ENCODE peak calls at places on chromosomes 5 and 9, in eight cellular contexts. B, Q, P, W, Y, M, O and K are unnamed samples.

GRCh38 chr9:124284940-124285441 is 27.2 kb downstream of the NEK6 start:
- DNase-seq in W (no peak), B (no peak), Y (peak; percentile 40), O (peak; percentile 70), Q (no peak), M (no peak), P (peak; percentile 64), K (no peak)

GRCh38 chr9:28363180-28363579 is 789.9 kb upstream of the C9orf72 start:
- DNase-seq in M (no peak), Q (no peak), W (no peak), O (no peak), P (no peak), B (no peak), Y (no peak), K (no peak)

GRCh38 chr5:162593881-162594280 is 526.3 kb downstream of the GABRG2 start:
- DNase-seq in W (no peak), M (no peak), B (peak; percentile 1), Y (no peak), O (no peak), P (no peak), Q (no peak), K (no peak)

GRCh38 chr9:80874276-80874675 is 815.1 kb downstream of the TLE1 start:
- DNase-seq in O (peak; percentile 47), B (peak; percentile 71), Q (no peak), M (no peak), Y (peak; percentile 29), P (peak; percentile 31), W (no peak), K (no peak)

GRCh38 chr5:7886849-7887460 is 18.0 kb downstream of the MTRR start:
- DNase-seq in O (peak; percentile 76), B (peak; percentile 53), M (no peak), P (peak; percentile 69), Q (no peak), Y (no peak), W (no peak), K (no peak)

GRCh38 chr5:33997331-33997983 is 10.4 kb downstream of the AMACR start:
- DNase-seq in O (peak; percentile 91), W (peak; percentile 70), M (peak; percentile 54), B (peak; percentile 70), P (peak; percentile 88), Y (peak; percentile 73), Q (no peak), K (peak; percentile 48)

GRCh38 chr9:70374962-70375618 is 39.4 kb downstream of the KLF9 start:
- DNase-seq in O (no peak), W (peak; percentile 63), P (no peak), Q (no peak), B (no peak), M (no peak), Y (no peak), K (no peak)

GRCh38 chr5:77024490-77024889 is 5.7 kb upstream of the AGGF1 start:
- DNase-seq in Y (no peak), M (no peak), B (no peak), W (no peak), O (no peak), Q (no peak), P (no peak), K (no peak)

GRCh38 chr5:135391123-135391868 is 7.7 kb downstream of the MACROH2A1 start:
- DNase-seq in Q (no peak), B (no peak), Y (peak; percentile 70), M (no peak), O (peak; percentile 96), P (peak; percentile 82), W (no peak), K (peak; percentile 59)

GRCh38 chr9:103731541-103731940 is 362.6 kb upstream of the SMC2 start:
- DNase-seq in B (no peak), M (no peak), Q (no peak), Y (no peak), O (peak; percentile 39), P (peak; percentile 28), W (no peak), K (no peak)

GRCh38 chr9:15509931-15510788 is 610 bp downstream of the PSIP1 start:
- DNase-seq in W (peak; percentile 70), Y (no peak), O (peak; percentile 13), B (no peak), P (peak; percentile 41), M (peak; percentile 38), Q (no peak), K (no peak)

GRCh38 chr9:120109242-120109641 is 470.7 kb downstream of the CDK5RAP2 start:
- DNase-seq in W (no peak), Y (no peak), Q (no peak), O (no peak), P (no peak), B (no peak), M (no peak), K (no peak)

GRCh38 chr5:5572010-5572982 is 149.8 kb downstream of the ICE1 start:
- DNase-seq in W (no peak), Q (no peak), B (no peak), O (no peak), M (no peak), Y (no peak), P (no peak), K (no peak)

GRCh38 chr5:125198270-125198974 is 452.0 kb upstream of the ZNF608 start:
- DNase-seq in W (no peak), Q (no peak), O (peak; percentile 96), Y (peak; percentile 36), P (peak; percentile 88), B (peak; percentile 23), M (peak; percentile 67), K (peak; percentile 83)

GRCh38 chr5:134249469-134250379 is 23.9 kb upstream of the PPP2CA start:
- DNase-seq in B (peak; percentile 82), P (peak; percentile 38), O (peak; percentile 71), M (no peak), Y (no peak), Q (no peak), W (peak; percentile 67), K (no peak)

GRCh38 chr5:127572930-127573329 is 55.5 kb downstream of the PRRC1 start:
- DNase-seq in B (peak; percentile 20), Y (no peak), Q (no peak), O (peak; percentile 58), P (peak; percentile 21), M (no peak), W (no peak), K (no peak)

GRCh38 chr5:178304761-178305645 is 72.4 kb upstream of the PHYKPL start:
- DNase-seq in Q (no peak), M (no peak), B (no peak), Y (peak; percentile 55), W (peak; percentile 49), P (no peak), O (no peak), K (no peak)

DNA sequence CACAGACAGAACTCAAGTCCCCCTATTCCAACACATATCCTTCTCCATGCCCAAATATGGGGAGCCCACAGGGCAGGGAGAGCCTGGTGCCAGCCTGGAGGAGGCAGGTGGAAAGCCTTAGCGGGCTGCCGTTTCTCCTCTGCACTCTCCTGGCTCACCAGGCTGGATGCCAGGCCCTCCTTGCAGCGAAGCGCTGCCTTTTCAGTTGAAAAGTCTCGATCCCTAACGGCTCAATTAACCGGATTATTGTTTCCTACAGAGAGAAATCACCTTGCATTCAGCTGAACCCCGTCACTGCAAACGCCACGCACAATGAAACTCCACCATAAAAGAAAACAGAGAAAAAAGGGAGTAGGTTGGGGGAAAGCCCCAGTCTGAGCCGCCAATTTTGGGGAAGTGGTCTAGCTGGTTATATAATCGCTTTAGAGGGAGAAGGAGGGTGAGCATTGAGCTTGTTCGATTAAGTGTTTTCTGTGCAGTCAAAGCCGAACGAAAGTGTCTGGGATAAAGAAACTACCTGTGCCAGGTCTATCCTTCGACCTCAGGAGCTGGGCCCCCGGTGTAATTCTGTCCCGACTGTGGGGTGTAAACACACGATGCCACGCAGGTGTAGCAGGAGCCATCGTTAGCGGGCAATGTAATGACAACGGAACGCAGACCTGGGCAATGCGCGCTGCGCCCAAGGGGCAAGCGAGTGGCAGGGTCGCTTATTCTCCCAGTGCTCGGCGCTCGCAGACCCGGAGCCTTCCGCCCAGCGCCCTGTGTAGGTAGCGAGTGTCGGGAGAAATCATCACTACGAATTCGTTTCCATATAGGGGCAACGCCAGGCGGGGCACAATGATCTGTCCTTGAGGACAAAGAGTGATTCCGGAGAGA is 3.8 kb downstream of the BARHL1 start:
- DNase-seq in B (no peak), P (no peak), O (no peak), W (no peak), M (no peak), Y (no peak), Q (no peak), K (no peak)
- H3K4me3 ChIP-seq in B (no peak overlapping the region), P (no peak overlapping the region), O (no peak overlapping the region), W (no peak overlapping the region), M (no peak overlapping the region), Y (no peak overlapping the region), Q (no peak overlapping the region), K (no peak overlapping the region)

GRCh38 chr5:38673671-38674071 is 117.2 kb upstream of the LIFR start:
- DNase-seq in B (peak; percentile 86), O (peak; percentile 41), P (no peak), W (no peak), M (no peak), Q (no peak), Y (no peak), K (no peak)
- TF ChIP-seq CTCF in B (no peak), O (peak; percentile 38), P (peak; percentile 2), W (no peak), M (no peak), Q (no peak), Y (peak; percentile 16), K (peak; percentile 16)

DNA sequence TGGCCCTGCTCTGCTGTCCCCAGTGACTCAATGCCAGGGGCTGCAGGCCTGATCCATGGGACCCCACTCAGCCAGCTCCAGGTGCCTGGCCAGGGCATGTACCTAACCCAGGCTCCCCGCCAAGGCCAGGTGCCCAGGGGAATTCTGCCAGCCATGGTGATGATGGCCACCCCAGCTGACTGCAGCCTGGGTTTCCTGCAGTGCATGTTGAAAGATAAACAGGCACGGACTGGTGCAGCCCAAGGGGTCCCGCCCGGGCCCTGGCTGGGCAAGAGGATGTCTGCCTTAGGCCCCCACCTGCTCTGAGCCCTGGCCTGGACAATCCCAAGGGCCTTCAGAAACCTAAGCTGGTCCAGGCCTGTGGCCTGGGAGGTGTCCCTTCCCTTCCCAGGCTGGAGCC is 1.2 kb downstream of the ABCA2 start:
- DNase-seq in B (no peak), Y (no peak), O (no peak), P (no peak), Q (no peak), W (no peak), M (peak; percentile 73), K (no peak)
- H3K4me3 ChIP-seq in B (no peak overlapping the region), Y (peak overlapping the region; percentile 64), O (no peak overlapping the region), P (no peak overlapping the region), Q (no peak overlapping the region), W (peak overlapping the region; percentile 52), M (peak overlapping the region; percentile 64), K (peak overlapping the region; percentile 52)

DNA sequence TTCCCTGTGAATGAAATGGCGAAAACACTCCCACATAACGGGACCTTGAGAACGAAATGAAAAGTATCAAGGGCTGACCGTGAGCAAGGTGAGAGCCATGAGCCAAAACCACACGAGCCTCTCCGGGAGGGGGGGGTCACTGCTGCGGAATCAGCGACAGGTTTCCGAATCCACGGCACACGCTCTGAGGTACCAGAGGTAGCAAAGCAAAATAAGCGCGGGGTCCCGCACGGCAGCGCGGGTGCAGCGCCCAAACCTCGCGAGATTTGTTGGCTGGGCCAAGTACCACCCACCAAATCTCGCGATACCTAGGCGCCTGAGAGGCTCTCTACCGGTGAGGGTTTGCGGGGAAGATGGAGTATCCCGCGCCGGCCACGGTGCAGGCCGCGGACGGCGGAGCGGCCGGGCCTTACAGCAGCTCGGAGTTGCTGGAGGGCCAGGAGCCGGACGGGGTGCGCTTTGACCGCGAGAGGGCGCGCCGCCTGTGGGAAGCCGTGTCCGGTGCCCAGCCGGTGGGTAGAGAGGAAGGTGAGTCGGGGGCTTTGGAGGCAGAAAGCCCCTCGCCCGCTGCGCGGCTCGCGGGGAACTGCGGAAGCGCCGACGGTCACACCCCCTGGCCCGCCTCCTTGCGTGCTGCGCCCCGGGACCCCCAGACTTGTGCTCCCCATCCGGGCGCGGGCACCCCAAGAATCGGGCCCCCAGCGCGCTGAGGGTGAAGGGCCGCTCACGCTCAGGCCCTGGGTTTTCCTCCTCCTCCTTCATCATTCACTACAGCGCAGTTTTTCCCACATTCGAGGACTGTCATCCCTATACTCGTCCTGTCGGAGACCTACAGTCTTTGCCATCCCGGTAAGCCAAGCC is at the start of gene ZNF346:
- DNase-seq in P (peak; percentile 94), M (peak; percentile 92), Y (no peak), W (peak; percentile 94), Q (peak; percentile 65), B (peak; percentile 70), O (peak; percentile 94), K (peak; percentile 75)
- TF ChIP-seq CTCF in P (peak; percentile 46), M (peak; percentile 22), Y (peak; percentile 46), W (peak; percentile 63), Q (peak; percentile 50), B (peak; percentile 55), O (peak; percentile 37), K (peak; percentile 46)